ENCODE peak calls at places on chromosomes 3 and 15, in nine cellular contexts. Z, P, X, R, Y, D, I, V and W are unnamed samples.

GRCh38 chr15:63063164-63063756 is 20.7 kb downstream of the TPM1 start:
- DNase-seq in Z (no peak), P (no peak), X (no peak), R (no peak), Y (no peak), D (no peak), I (no peak), V (no peak), W (peak)

GRCh38 chr3:157294444-157294843 is 134.5 kb upstream of the CCNL1 start:
- DNase-seq in Z (no peak), P (no peak), X (no peak), R (no peak), Y (no peak), D (peak), I (no peak), V (no peak), W (no peak)

GRCh38 chr3:111903067-111903511 is 44.0 kb downstream of the PHLDB2 start:
- DNase-seq in Z (no peak), P (no peak), X (no peak), R (peak), Y (no peak), D (peak), I (no peak), V (peak), W (peak)

GRCh38 chr3:78847203-78847602 is 920.6 kb downstream of the ROBO1 start:
- DNase-seq in Z (no peak), P (no peak), X (no peak), R (no peak), Y (no peak), D (no peak), I (no peak), V (no peak), W (no peak)

GRCh38 chr3:177514341-177515193 is 317.3 kb upstream of the TBL1XR1 start:
- DNase-seq in Z (no peak), P (no peak), X (no peak), R (no peak), Y (no peak), D (no peak), I (no peak), V (no peak), W (no peak)

GRCh38 chr3:177694316-177694715 is 497.0 kb upstream of the TBL1XR1 start:
- DNase-seq in Z (no peak), P (no peak), X (no peak), R (no peak), Y (no peak), D (peak), I (no peak), V (peak), W (no peak)

GRCh38 chr3:192929146-192929545 is 11.5 kb upstream of the MB21D2 start:
- DNase-seq in Z (no peak), P (no peak), X (no peak), R (no peak), Y (no peak), D (peak), I (no peak), V (no peak), W (peak)

GRCh38 chr15:23395832-23396231 is 41.3 kb downstream of the GOLGA8S start:
- DNase-seq in Z (no peak), P (no peak), X (no peak), R (no peak), Y (no peak), D (no peak), I (no peak), V (no peak), W (no peak)

GRCh38 chr15:88701561-88702095 is 62.8 kb downstream of the ISG20 start:
- DNase-seq in Z (no peak), P (no peak), X (peak), R (no peak), Y (no peak), D (no peak), I (no peak), V (no peak), W (peak)

GRCh38 chr3:142353571-142353970 is 94.3 kb downstream of the XRN1 start:
- DNase-seq in Z (no peak), P (no peak), X (no peak), R (no peak), Y (no peak), D (no peak), I (no peak), V (peak), W (peak)

GRCh38 chr3:52056521-52056967 is at the start of gene DUSP7:
- DNase-seq in Z (peak), P (peak), X (peak), R (no peak), Y (peak), D (peak), I (no peak), V (no peak), W (peak)

GRCh38 chr3:189598530-189598929 is 32.7 kb upstream of the TP63 start:
- DNase-seq in Z (no peak), P (no peak), X (no peak), R (no peak), Y (no peak), D (no peak), I (no peak), V (no peak), W (no peak)

GRCh38 chr3:31369637-31370036 is 163.1 kb upstream of the STT3B start:
- DNase-seq in Z (no peak), P (no peak), X (no peak), R (no peak), Y (no peak), D (peak), I (no peak), V (no peak), W (no peak)

GRCh38 chr15:57767526-57767925 is 61.0 kb downstream of the POLR2M start:
- DNase-seq in Z (no peak), P (no peak), X (no peak), R (no peak), Y (no peak), D (no peak), I (no peak), V (no peak), W (no peak)

GRCh38 chr3:185983495-185984141 is 45.8 kb upstream of the TRA2B start:
- DNase-seq in Z (peak), P (peak), X (peak), R (no peak), Y (peak), D (peak), I (peak), V (no peak), W (peak)

GRCh38 chr3:23685484-23686258 is 120.1 kb upstream of the UBE2E1 start:
- DNase-seq in Z (peak), P (no peak), X (no peak), R (peak), Y (no peak), D (peak), I (no peak), V (peak), W (peak)

GRCh38 chr3:99721633-99722007 is 83.2 kb downstream of the COL8A1 start:
- DNase-seq in Z (no peak), P (no peak), X (no peak), R (no peak), Y (no peak), D (no peak), I (no peak), V (no peak), W (no peak)

GRCh38 chr15:92832992-92833438 is 67.1 kb upstream of the CHD2 start:
- DNase-seq in Z (no peak), P (no peak), X (no peak), R (no peak), Y (no peak), D (peak), I (no peak), V (no peak), W (no peak)

GRCh38 chr3:48446425-48447193 is at the start of gene ATRIP:
- DNase-seq in Z (peak), P (peak), X (peak), R (no peak), Y (peak), D (peak), I (no peak), V (no peak), W (peak)

GRCh38 chr15:72585659-72586058 is 68.8 kb upstream of the GOLGA6B start:
- DNase-seq in Z (no peak), P (no peak), X (no peak), R (no peak), Y (no peak), D (peak), I (no peak), V (no peak), W (no peak)

GRCh38 chr3:46759239-46760152 is 41.8 kb upstream of the PRSS50 start:
- DNase-seq in Z (no peak), P (no peak), X (no peak), R (no peak), Y (no peak), D (no peak), I (no peak), V (no peak), W (no peak)

GRCh38 chr3:181486496-181486895 is 225.2 kb upstream of the SOX2 start:
- DNase-seq in Z (no peak), P (no peak), X (no peak), R (no peak), Y (no peak), D (peak), I (no peak), V (no peak), W (no peak)

GRCh38 chr3:194561306-194561974 is 71.8 kb downstream of the TMEM44 start:
- DNase-seq in Z (no peak), P (no peak), X (no peak), R (peak), Y (no peak), D (peak), I (no peak), V (peak), W (peak)